ENCODE peak calls at places on chromosome 3, in nine cellular contexts. One of them, this sample, is unnamed.

GRCh38 chr3:52313774-52314188 is 2.3 kb upstream of the DNAH1 start:
- DNase-seq in fibroblast of the conjunctiva: no peak
- DNase-seq in left lung: peak
- DNase-seq in stimulated activated CD8-positive, alpha-beta memory T cell treated with anti-CD3 and anti-CD28 coated beads, Interleukin-7, amount 100 ng/mL, for 4 hours: no peak
- DNase-seq in sciatic nerve: no peak
- DNase-seq in GM12891: peak
- DNase-seq in HEK293T: no peak
- DNase-seq in T-helper 9 cell: no peak
- DNase-seq in HT-29: no peak
- DNase-seq in this sample: no peak

GRCh38 chr3:195095035-195095703 is 175.8 kb downstream of the XXYLT1 start:
- DNase-seq in T-helper 9 cell: no peak
- DNase-seq in GM12891: no peak
- DNase-seq in HT-29: no peak
- DNase-seq in fibroblast of the conjunctiva: no peak
- DNase-seq in HEK293T: no peak
- DNase-seq in stimulated activated CD8-positive, alpha-beta memory T cell treated with anti-CD3 and anti-CD28 coated beads, Interleukin-7, amount 100 ng/mL, for 4 hours: no peak
- DNase-seq in left lung: peak
- DNase-seq in sciatic nerve: no peak
- DNase-seq in this sample: no peak

GRCh38 chr3:107637416-107638182 is 114.8 kb downstream of the BBX start:
- DNase-seq in fibroblast of the conjunctiva: no peak
- DNase-seq in HEK293T: no peak
- DNase-seq in sciatic nerve: no peak
- DNase-seq in T-helper 9 cell: no peak
- DNase-seq in stimulated activated CD8-positive, alpha-beta memory T cell treated with anti-CD3 and anti-CD28 coated beads, Interleukin-7, amount 100 ng/mL, for 4 hours: no peak
- DNase-seq in GM12891: no peak
- DNase-seq in HT-29: no peak
- DNase-seq in left lung: no peak
- DNase-seq in this sample: no peak

GRCh38 chr3:148790841-148791240 is 36.8 kb upstream of the CPB1 start:
- DNase-seq in HT-29: no peak
- DNase-seq in GM12891: no peak
- DNase-seq in HEK293T: no peak
- DNase-seq in sciatic nerve: peak
- DNase-seq in T-helper 9 cell: no peak
- DNase-seq in stimulated activated CD8-positive, alpha-beta memory T cell treated with anti-CD3 and anti-CD28 coated beads, Interleukin-7, amount 100 ng/mL, for 4 hours: no peak
- DNase-seq in left lung: no peak
- DNase-seq in fibroblast of the conjunctiva: no peak
- DNase-seq in this sample: no peak

GRCh38 chr3:134449277-134449676 is 36.5 kb downstream of the ANAPC13 start:
- DNase-seq in HEK293T: peak
- DNase-seq in fibroblast of the conjunctiva: no peak
- DNase-seq in sciatic nerve: no peak
- DNase-seq in T-helper 9 cell: no peak
- DNase-seq in stimulated activated CD8-positive, alpha-beta memory T cell treated with anti-CD3 and anti-CD28 coated beads, Interleukin-7, amount 100 ng/mL, for 4 hours: no peak
- DNase-seq in GM12891: no peak
- DNase-seq in left lung: no peak
- DNase-seq in HT-29: peak
- DNase-seq in this sample: no peak

GRCh38 chr3:12187448-12188327 is 29.0 kb upstream of the TIMP4 start:
- DNase-seq in HEK293T: no peak
- DNase-seq in stimulated activated CD8-positive, alpha-beta memory T cell treated with anti-CD3 and anti-CD28 coated beads, Interleukin-7, amount 100 ng/mL, for 4 hours: peak
- DNase-seq in HT-29: no peak
- DNase-seq in fibroblast of the conjunctiva: no peak
- DNase-seq in left lung: peak
- DNase-seq in sciatic nerve: no peak
- DNase-seq in T-helper 9 cell: no peak
- DNase-seq in GM12891: peak
- DNase-seq in this sample: peak

GRCh38 chr3:98058244-98058960 is 23.3 kb upstream of the GABRR3 start:
- DNase-seq in sciatic nerve: no peak
- DNase-seq in HEK293T: no peak
- DNase-seq in T-helper 9 cell: no peak
- DNase-seq in HT-29: no peak
- DNase-seq in stimulated activated CD8-positive, alpha-beta memory T cell treated with anti-CD3 and anti-CD28 coated beads, Interleukin-7, amount 100 ng/mL, for 4 hours: no peak
- DNase-seq in GM12891: no peak
- DNase-seq in fibroblast of the conjunctiva: no peak
- DNase-seq in left lung: no peak
- DNase-seq in this sample: no peak

GRCh38 chr3:5194801-5195509 is 7.4 kb downstream of the EDEM1 start:
- DNase-seq in fibroblast of the conjunctiva: peak
- DNase-seq in HT-29: peak
- DNase-seq in left lung: no peak
- DNase-seq in GM12891: no peak
- DNase-seq in stimulated activated CD8-positive, alpha-beta memory T cell treated with anti-CD3 and anti-CD28 coated beads, Interleukin-7, amount 100 ng/mL, for 4 hours: peak
- DNase-seq in T-helper 9 cell: peak
- DNase-seq in HEK293T: no peak
- DNase-seq in sciatic nerve: no peak
- DNase-seq in this sample: peak

GRCh38 chr3:8490079-8490552 is 11.5 kb upstream of the LMCD1 start:
- DNase-seq in sciatic nerve: no peak
- DNase-seq in stimulated activated CD8-positive, alpha-beta memory T cell treated with anti-CD3 and anti-CD28 coated beads, Interleukin-7, amount 100 ng/mL, for 4 hours: no peak
- DNase-seq in T-helper 9 cell: no peak
- DNase-seq in HT-29: no peak
- DNase-seq in left lung: no peak
- DNase-seq in fibroblast of the conjunctiva: peak
- DNase-seq in HEK293T: no peak
- DNase-seq in GM12891: no peak
- DNase-seq in this sample: no peak

GRCh38 chr3:143567823-143568222 is 280.4 kb downstream of the SLC9A9 start:
- DNase-seq in HT-29: no peak
- DNase-seq in fibroblast of the conjunctiva: no peak
- DNase-seq in HEK293T: no peak
- DNase-seq in stimulated activated CD8-positive, alpha-beta memory T cell treated with anti-CD3 and anti-CD28 coated beads, Interleukin-7, amount 100 ng/mL, for 4 hours: no peak
- DNase-seq in T-helper 9 cell: no peak
- DNase-seq in GM12891: no peak
- DNase-seq in left lung: no peak
- DNase-seq in sciatic nerve: no peak
- DNase-seq in this sample: no peak

GRCh38 chr3:46878796-46879436 is 1.4 kb downstream of the PTH1R start:
- DNase-seq in HEK293T: no peak
- DNase-seq in stimulated activated CD8-positive, alpha-beta memory T cell treated with anti-CD3 and anti-CD28 coated beads, Interleukin-7, amount 100 ng/mL, for 4 hours: no peak
- DNase-seq in HT-29: no peak
- DNase-seq in GM12891: no peak
- DNase-seq in left lung: no peak
- DNase-seq in T-helper 9 cell: no peak
- DNase-seq in fibroblast of the conjunctiva: no peak
- DNase-seq in sciatic nerve: no peak
- DNase-seq in this sample: no peak

GRCh38 chr3:48405343-48405881 is 24.5 kb downstream of the PLXNB1 start:
- DNase-seq in sciatic nerve: peak
- DNase-seq in GM12891: no peak
- DNase-seq in HEK293T: no peak
- DNase-seq in left lung: peak
- DNase-seq in HT-29: no peak
- DNase-seq in T-helper 9 cell: no peak
- DNase-seq in fibroblast of the conjunctiva: no peak
- DNase-seq in stimulated activated CD8-positive, alpha-beta memory T cell treated with anti-CD3 and anti-CD28 coated beads, Interleukin-7, amount 100 ng/mL, for 4 hours: no peak
- DNase-seq in this sample: no peak

GRCh38 chr3:18900994-18901393 is 247.3 kb upstream of the KCNH8 start:
- DNase-seq in stimulated activated CD8-positive, alpha-beta memory T cell treated with anti-CD3 and anti-CD28 coated beads, Interleukin-7, amount 100 ng/mL, for 4 hours: no peak
- DNase-seq in HT-29: no peak
- DNase-seq in sciatic nerve: peak
- DNase-seq in HEK293T: no peak
- DNase-seq in T-helper 9 cell: no peak
- DNase-seq in fibroblast of the conjunctiva: no peak
- DNase-seq in GM12891: no peak
- DNase-seq in left lung: no peak
- DNase-seq in this sample: no peak

GRCh38 chr3:161171113-161171512 is 50.0 kb upstream of the NMD3 start:
- DNase-seq in stimulated activated CD8-positive, alpha-beta memory T cell treated with anti-CD3 and anti-CD28 coated beads, Interleukin-7, amount 100 ng/mL, for 4 hours: no peak
- DNase-seq in fibroblast of the conjunctiva: peak
- DNase-seq in HEK293T: no peak
- DNase-seq in HT-29: no peak
- DNase-seq in sciatic nerve: peak
- DNase-seq in left lung: no peak
- DNase-seq in GM12891: no peak
- DNase-seq in T-helper 9 cell: no peak
- DNase-seq in this sample: no peak

GRCh38 chr3:45765956-45766355 is 30.4 kb downstream of the SLC6A20 start:
- DNase-seq in T-helper 9 cell: no peak
- DNase-seq in sciatic nerve: no peak
- DNase-seq in HT-29: no peak
- DNase-seq in HEK293T: no peak
- DNase-seq in stimulated activated CD8-positive, alpha-beta memory T cell treated with anti-CD3 and anti-CD28 coated beads, Interleukin-7, amount 100 ng/mL, for 4 hours: no peak
- DNase-seq in fibroblast of the conjunctiva: no peak
- DNase-seq in left lung: no peak
- DNase-seq in GM12891: no peak
- DNase-seq in this sample: no peak

GRCh38 chr3:81170298-81170697 is 591.1 kb downstream of the GBE1 start:
- DNase-seq in GM12891: no peak
- DNase-seq in left lung: no peak
- DNase-seq in T-helper 9 cell: no peak
- DNase-seq in sciatic nerve: no peak
- DNase-seq in HEK293T: no peak
- DNase-seq in fibroblast of the conjunctiva: no peak
- DNase-seq in HT-29: no peak
- DNase-seq in stimulated activated CD8-positive, alpha-beta memory T cell treated with anti-CD3 and anti-CD28 coated beads, Interleukin-7, amount 100 ng/mL, for 4 hours: no peak
- DNase-seq in this sample: no peak

GRCh38 chr3:64134882-64135281 is 90.4 kb downstream of the PRICKLE2 start:
- DNase-seq in sciatic nerve: no peak
- DNase-seq in HEK293T: no peak
- DNase-seq in T-helper 9 cell: no peak
- DNase-seq in GM12891: no peak
- DNase-seq in left lung: no peak
- DNase-seq in fibroblast of the conjunctiva: no peak
- DNase-seq in stimulated activated CD8-positive, alpha-beta memory T cell treated with anti-CD3 and anti-CD28 coated beads, Interleukin-7, amount 100 ng/mL, for 4 hours: no peak
- DNase-seq in HT-29: no peak
- DNase-seq in this sample: no peak

GRCh38 chr3:196164576-196164975 is 46.6 kb downstream of the ZDHHC19 start:
- DNase-seq in GM12891: no peak
- DNase-seq in HEK293T: no peak
- DNase-seq in sciatic nerve: no peak
- DNase-seq in fibroblast of the conjunctiva: no peak
- DNase-seq in T-helper 9 cell: no peak
- DNase-seq in stimulated activated CD8-positive, alpha-beta memory T cell treated with anti-CD3 and anti-CD28 coated beads, Interleukin-7, amount 100 ng/mL, for 4 hours: no peak
- DNase-seq in left lung: no peak
- DNase-seq in HT-29: no peak
- DNase-seq in this sample: no peak

GRCh38 chr3:183188895-183189462 is 26.4 kb upstream of the LAMP3 start:
- DNase-seq in T-helper 9 cell: no peak
- DNase-seq in fibroblast of the conjunctiva: no peak
- DNase-seq in HT-29: peak
- DNase-seq in left lung: no peak
- DNase-seq in stimulated activated CD8-positive, alpha-beta memory T cell treated with anti-CD3 and anti-CD28 coated beads, Interleukin-7, amount 100 ng/mL, for 4 hours: peak
- DNase-seq in GM12891: peak
- DNase-seq in sciatic nerve: no peak
- DNase-seq in HEK293T: peak
- DNase-seq in this sample: no peak

GRCh38 chr3:9422712-9423424 is 25.5 kb downstream of the SETD5 start:
- DNase-seq in GM12891: no peak
- DNase-seq in fibroblast of the conjunctiva: peak
- DNase-seq in sciatic nerve: peak
- DNase-seq in T-helper 9 cell: no peak
- DNase-seq in HT-29: peak
- DNase-seq in left lung: no peak
- DNase-seq in stimulated activated CD8-positive, alpha-beta memory T cell treated with anti-CD3 and anti-CD28 coated beads, Interleukin-7, amount 100 ng/mL, for 4 hours: no peak
- DNase-seq in HEK293T: peak
- DNase-seq in this sample: peak

GRCh38 chr3:177881330-177881729 is 654.9 kb upstream of the KCNMB2 start:
- DNase-seq in HT-29: no peak
- DNase-seq in fibroblast of the conjunctiva: no peak
- DNase-seq in GM12891: no peak
- DNase-seq in left lung: no peak
- DNase-seq in sciatic nerve: no peak
- DNase-seq in T-helper 9 cell: no peak
- DNase-seq in stimulated activated CD8-positive, alpha-beta memory T cell treated with anti-CD3 and anti-CD28 coated beads, Interleukin-7, amount 100 ng/mL, for 4 hours: no peak
- DNase-seq in HEK293T: no peak
- DNase-seq in this sample: no peak

GRCh38 chr3:110530902-110531301 is 540.7 kb upstream of the NECTIN3 start:
- DNase-seq in T-helper 9 cell: no peak
- DNase-seq in fibroblast of the conjunctiva: no peak
- DNase-seq in left lung: no peak
- DNase-seq in stimulated activated CD8-positive, alpha-beta memory T cell treated with anti-CD3 and anti-CD28 coated beads, Interleukin-7, amount 100 ng/mL, for 4 hours: no peak
- DNase-seq in HEK293T: no peak
- DNase-seq in sciatic nerve: no peak
- DNase-seq in HT-29: no peak
- DNase-seq in GM12891: no peak
- DNase-seq in this sample: no peak